ENCODE peak calls at places on chromosomes 4 and X, in four cellular contexts. S is H1, G is GM12878, M is HepG2. Q is an unnamed sample.

GRCh38 chr4:130699004-130699403 is 1603.1 kb downstream of the C4orf33 start:
- DNase-seq in S (no peak), M (no peak), G (no peak), Q (no peak)

GRCh38 chrX:71873459-71873833 is 37.2 kb upstream of the NHSL2 start:
- DNase-seq in M (no peak), S (no peak), G (no peak), Q (no peak)

GRCh38 chr4:64727960-64728359 is 318.7 kb upstream of the TECRL start:
- DNase-seq in S (peak; percentile 47), M (no peak), G (no peak), Q (no peak)

GRCh38 chrX:43655961-43656494 is at the start of gene MAOA:
- DNase-seq in G (no peak), M (peak; percentile 18), S (no peak), Q (no peak)

GRCh38 chr4:15963001-15963451 is at the start of gene FGFBP2:
- DNase-seq in S (no peak), G (no peak), M (peak; percentile 33), Q (no peak)

GRCh38 chr4:24003926-24004325 is 114.1 kb upstream of the PPARGC1A start:
- DNase-seq in G (no peak), S (no peak), M (no peak), Q (no peak)

GRCh38 chr4:19455196-19455595 is 796.5 kb upstream of the SLIT2 start:
- DNase-seq in S (no peak), G (no peak), M (no peak), Q (no peak)

GRCh38 chr4:163544407-163545038 is 50.0 kb downstream of the TMA16 start:
- DNase-seq in S (no peak), M (peak; percentile 22), G (no peak), Q (no peak)

GRCh38 chrX:125533352-125533751 is 213.7 kb downstream of the TEX13C start:
- DNase-seq in S (no peak), G (no peak), M (no peak), Q (no peak)

GRCh38 chr4:52996261-52997131 is 134.4 kb downstream of the RASL11B start:
- DNase-seq in M (no peak), S (no peak), G (no peak), Q (no peak)

DNA sequence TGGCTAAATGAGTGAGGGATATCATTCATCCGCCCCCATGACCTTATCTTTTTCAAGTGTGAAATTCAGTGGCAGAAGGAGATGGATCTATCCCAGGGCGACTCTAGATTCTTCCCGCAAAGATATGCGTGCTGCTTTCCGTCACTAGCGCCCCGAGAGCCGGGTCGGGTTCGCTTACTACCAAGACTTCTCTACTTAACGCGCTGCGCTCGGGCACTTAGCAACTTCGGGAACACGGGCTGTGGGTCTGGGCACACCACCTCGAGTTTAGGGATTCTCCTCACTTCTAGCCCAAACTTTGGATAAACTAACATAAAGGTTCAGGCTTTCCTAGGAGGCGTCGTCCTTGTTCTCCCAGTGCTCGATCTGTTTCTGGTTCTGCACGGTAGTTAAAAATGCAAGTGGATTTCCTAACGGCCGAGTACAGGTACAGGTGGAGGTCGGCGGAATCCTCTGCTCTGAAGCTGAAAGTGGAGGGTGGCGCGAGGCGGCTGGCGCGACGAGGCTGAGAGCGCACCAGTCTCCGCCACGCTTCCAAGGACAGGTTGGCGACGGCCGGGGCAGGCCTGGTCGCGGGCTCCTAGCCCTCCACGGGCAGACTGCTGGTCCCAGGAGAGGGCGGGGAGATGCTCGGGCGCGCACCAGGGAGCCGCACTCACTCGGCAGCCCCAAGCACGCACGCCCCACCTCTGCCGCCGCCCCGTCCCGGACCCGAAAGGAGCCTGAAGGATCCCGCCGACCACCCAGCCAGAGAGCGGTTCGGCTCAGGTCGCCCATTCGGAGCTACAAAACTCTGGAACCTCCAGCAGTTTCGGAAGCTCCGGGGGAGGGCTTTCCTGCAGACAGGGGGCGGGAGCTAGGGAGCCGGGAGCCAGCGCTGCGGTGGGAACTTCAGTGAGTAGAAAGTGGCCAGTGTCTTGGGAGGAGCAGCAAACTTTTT is 100.8 kb upstream of the TENM3 start:
- DNase-seq in S (no peak), G (no peak), M (no peak), Q (no peak)
- TF ChIP-seq EZH2 in S (peak; percentile 49), G (no peak), M (no peak), Q (no peak)

GRCh38 chr4:121818215-121818614 is 5.5 kb downstream of the CCNA2 start:
- DNase-seq in M (no peak), G (no peak), S (no peak), Q (no peak)
- H3K9ac ChIP-seq in M (no peak overlapping the region), G (no peak overlapping the region), S (no peak overlapping the region), Q (no peak overlapping the region)

DNA sequence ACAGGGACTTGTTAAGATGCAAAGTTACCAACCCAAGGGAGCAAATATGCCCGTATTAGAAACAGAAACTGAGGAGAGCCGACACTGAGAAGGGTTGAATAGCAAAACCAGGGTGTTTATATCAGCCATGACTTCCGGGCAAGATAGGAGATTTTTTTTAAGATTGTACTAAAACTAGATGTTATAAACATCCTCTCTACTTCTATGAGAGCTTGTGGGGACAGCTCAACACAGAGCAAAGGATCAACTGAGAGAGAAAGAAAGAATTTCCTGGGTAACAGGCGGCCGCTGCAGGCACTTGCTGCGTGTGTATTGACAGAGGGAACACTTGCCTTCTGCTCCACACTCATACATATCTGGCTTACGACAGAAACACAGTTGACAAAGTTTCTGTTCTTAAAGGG is 49.1 kb upstream of the FBXW7 start:
- DNase-seq in S (no peak), M (no peak), G (peak; percentile 37), Q (no peak)
- TF ChIP-seq POLR2AphosphoS5 in S (no peak), M (no peak), G (peak; percentile 47), Q (no peak)

GRCh38 chr4:41882622-41883347 is 52.4 kb upstream of the TMEM33 start:
- DNase-seq in M (no peak), S (no peak), G (no peak), Q (no peak)

GRCh38 chr4:41879552-41879951 is 55.7 kb upstream of the TMEM33 start:
- DNase-seq in M (no peak), S (no peak), G (no peak), Q (no peak)

GRCh38 chr4:41881931-41882621 is 53.2 kb upstream of the TMEM33 start:
- DNase-seq in M (no peak), G (no peak), S (no peak), Q (no peak)

GRCh38 chr4:41880022-41880837 is 55.0 kb upstream of the TMEM33 start:
- DNase-seq in G (no peak), M (no peak), S (no peak), Q (no peak)

DNA sequence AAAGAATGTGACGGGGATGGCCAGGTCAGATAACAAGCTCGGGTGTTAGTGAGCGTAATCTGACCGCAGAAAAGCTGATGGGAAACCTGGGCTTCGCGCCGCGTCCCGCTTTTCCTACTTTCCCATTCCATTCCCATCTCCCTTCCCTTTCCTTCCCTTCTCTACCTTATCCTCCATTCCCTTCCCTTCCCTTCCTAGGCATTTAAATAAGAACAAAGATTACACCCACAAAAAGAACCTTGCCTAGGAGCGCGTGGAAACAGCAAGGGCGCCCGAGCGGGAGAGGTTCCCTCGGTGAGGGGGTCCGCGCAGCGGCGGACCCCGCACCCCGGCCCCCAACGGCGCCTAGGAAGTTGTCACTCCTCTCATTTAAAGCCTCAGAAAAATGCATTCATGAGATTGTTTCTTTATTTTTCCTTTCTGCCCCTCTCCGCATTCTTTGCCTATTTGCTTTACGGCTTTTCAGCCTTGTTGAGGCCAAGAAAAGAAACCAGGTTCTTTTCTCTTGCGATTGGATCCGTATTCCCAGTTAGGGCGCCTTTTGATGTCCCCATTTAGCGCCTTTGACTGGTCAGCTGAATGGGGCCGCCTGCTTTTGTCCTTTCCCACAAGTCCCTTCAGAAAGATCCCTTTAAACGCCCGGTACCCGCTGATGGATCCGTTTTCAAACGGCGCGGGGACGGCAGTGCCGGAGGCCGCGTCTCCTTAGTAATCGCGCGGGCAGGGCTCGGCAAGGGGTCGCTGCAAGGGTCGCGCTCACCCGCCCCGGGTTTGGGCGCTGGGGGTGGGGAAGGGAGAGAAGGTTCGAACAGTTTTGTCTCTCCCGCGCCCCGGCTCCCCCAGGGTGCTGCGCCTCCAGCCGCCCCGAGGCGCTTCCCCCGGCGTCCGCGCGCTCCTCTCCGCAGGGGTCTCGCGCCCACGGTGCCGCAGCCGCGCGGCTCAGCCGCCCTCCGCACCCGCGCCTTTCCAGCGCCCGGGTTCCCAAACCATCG is 54.1 kb upstream of the TMEM33 start:
- DNase-seq in M (no peak), G (no peak), S (no peak), Q (no peak)
- TF ChIP-seq EZH2 in M (no peak), G (no peak), S (peak; percentile 89), Q (no peak)

Q was measured in SK-N-MC.